ENCODE peak calls at places on chromosome 21, in six cellular contexts. G is neuronal stem cell, F is mesenchymal stem cell, Y is H9, V is H1, D is trophoblast cell. B is an unnamed sample.

GRCh38 chr21:24290151-24290833 is 1317.0 kb downstream of the MRPL39 start:
- DNase-seq in G (no peak), F (no peak), Y (no peak), V (no peak), D (no peak), B (no peak)

GRCh38 chr21:42733037-42733632 is 79.7 kb downstream of the PDE9A start:
- DNase-seq in G (no peak), F (no peak), Y (no peak), V (no peak), D (no peak), B (no peak)

GRCh38 chr21:46203203-46203600 is 18.9 kb upstream of the SPATC1L start:
- DNase-seq in G (no peak), F (no peak), Y (no peak), V (no peak), D (no peak), B (no peak)

GRCh38 chr21:45867041-45867630 is 114.4 kb upstream of the COL6A1 start:
- DNase-seq in G (no peak), F (no peak), Y (no peak), V (no peak), D (no peak), B (no peak)

GRCh38 chr21:32371913-32372314 is 20.9 kb downstream of the URB1 start:
- DNase-seq in G (no peak), F (peak), Y (no peak), V (no peak), D (peak), B (peak)

GRCh38 chr21:15496896-15497295 is 232.9 kb upstream of the USP25 start:
- DNase-seq in G (no peak), F (no peak), Y (no peak), V (no peak), D (no peak), B (no peak)

GRCh38 chr21:36193200-36193599 is 36.6 kb downstream of the DOP1B start:
- DNase-seq in G (no peak), F (no peak), Y (no peak), V (no peak), D (peak), B (peak)

GRCh38 chr21:35206141-35207125 is 157.3 kb upstream of the RUNX1 start:
- DNase-seq in G (no peak), F (no peak), Y (peak), V (no peak), D (peak), B (peak)

DNA sequence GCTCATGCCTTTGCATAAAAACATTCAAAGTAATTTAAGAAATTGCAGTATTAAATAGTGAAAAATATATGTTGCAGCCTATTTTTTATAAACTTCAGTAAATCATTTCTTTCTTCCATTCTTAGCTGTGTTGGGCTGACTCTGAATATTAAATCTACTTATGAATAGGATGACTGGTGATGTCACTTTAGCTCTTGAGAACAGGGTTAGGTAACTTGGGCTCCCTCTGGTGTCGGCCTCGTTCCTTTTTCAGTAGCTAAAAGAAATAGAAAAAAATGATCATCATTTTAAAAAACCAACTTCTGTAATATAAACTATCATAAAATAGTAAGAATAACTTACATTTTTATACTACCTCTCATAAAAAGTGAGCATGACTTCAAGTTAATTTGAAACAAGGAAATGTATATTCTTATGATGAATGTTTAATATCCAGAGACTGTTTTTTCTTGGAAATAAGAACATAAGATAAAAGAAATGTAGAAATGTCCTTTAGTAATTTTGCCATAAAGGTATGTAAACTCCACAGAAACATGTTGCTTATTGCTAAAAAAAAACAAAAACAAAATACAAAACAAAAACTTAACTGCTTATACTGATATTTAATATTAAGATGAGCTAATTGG is 26.8 kb upstream of the NCAM2 start:
- DNase-seq in G (peak), F (peak), Y (peak), V (no peak), D (peak), B (peak)
- H4K91ac ChIP-seq in G (no peak), F (no peak), Y (no peak), V (no peak), D (no peak), B (no peak)

GRCh38 chr21:29264721-29265120 is 34.0 kb upstream of the BACH1 start:
- DNase-seq in G (no peak), F (peak), Y (no peak), V (no peak), D (no peak), B (peak)
- H4K91ac ChIP-seq in G (no peak), F (no peak), Y (no peak), V (no peak), D (no peak), B (no peak)

GRCh38 chr21:44428281-44428942 is 26.9 kb upstream of the LRRC3 start:
- DNase-seq in G (no peak), F (peak), Y (peak), V (peak), D (peak), B (no peak)

GRCh38 chr21:44425895-44426662 is 29.2 kb upstream of the LRRC3 start:
- DNase-seq in G (no peak), F (no peak), Y (peak), V (no peak), D (no peak), B (no peak)

GRCh38 chr21:44426663-44427191 is 28.6 kb upstream of the LRRC3 start:
- DNase-seq in G (no peak), F (no peak), Y (peak), V (no peak), D (no peak), B (no peak)

GRCh38 chr21:44425307-44425894 is 29.9 kb upstream of the LRRC3 start:
- DNase-seq in G (no peak), F (no peak), Y (peak), V (no peak), D (peak), B (no peak)

DNA sequence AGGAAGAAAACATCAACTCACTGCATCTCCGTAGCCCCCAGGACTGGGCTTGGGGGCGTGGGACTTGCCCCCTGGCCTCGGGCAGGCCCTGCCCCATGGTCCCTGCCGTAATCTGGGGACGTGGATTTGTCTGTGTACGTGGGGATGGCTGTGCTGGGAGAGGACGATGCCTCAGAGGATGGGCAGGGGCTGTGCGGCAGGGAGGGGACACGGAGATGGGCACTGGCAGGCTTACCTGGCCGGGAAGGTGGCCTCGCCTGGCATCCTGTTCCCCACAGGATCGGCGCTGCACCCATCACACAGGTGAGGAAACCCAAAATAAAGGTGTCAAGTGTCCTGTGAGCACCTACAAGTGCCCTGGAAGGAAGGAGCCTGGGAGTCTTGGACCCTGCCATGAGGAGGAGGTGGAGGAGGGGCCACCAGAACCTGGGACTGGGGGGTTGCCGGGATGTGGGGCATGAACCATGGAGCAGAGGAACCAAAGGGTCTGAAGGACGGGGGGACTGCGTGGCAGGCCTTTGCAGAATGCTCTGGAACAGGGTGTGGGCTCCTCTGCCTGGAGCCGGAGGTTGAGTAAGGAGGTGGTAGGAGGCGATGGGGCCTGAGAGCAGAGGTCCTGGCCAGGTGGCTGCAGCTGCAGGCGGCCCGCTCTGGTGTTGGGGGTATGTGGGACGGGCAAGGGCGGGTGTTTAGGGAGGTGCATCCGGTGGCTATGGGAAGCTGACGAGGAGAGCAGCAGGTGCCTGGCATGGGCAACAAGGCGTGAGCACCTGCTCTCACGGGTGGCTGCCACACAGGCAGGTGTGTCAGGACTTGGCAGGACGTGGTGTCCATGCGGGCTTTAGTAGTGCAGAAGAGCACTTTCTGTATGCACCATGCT is 27.8 kb upstream of the LRRC3 start:
- DNase-seq in G (no peak), F (no peak), Y (peak), V (no peak), D (no peak), B (no peak)
- H4K91ac ChIP-seq in G (no peak), F (no peak), Y (no peak), V (no peak), D (no peak), B (no peak)

GRCh38 chr21:26188422-26188821 is 17.9 kb upstream of the APP start:
- DNase-seq in G (no peak), F (no peak), Y (no peak), V (no peak), D (no peak), B (no peak)
- H4K91ac ChIP-seq in G (no peak), F (no peak), Y (no peak), V (no peak), D (no peak), B (no peak)

GRCh38 chr21:18249542-18250152 is 5.0 kb downstream of the CHODL start:
- DNase-seq in G (no peak), F (peak), Y (no peak), V (no peak), D (no peak), B (no peak)

GRCh38 chr21:18245493-18245967 is 897 bp downstream of the CHODL start:
- DNase-seq in G (peak), F (peak), Y (no peak), V (peak), D (no peak), B (no peak)

GRCh38 chr21:18248171-18248570 is 3.5 kb downstream of the CHODL start:
- DNase-seq in G (no peak), F (no peak), Y (no peak), V (no peak), D (no peak), B (no peak)

GRCh38 chr21:18244721-18245486 is at the start of gene CHODL:
- DNase-seq in G (peak), F (peak), Y (peak), V (peak), D (no peak), B (no peak)
- H4K91ac ChIP-seq in G (peak), F (peak), Y (no peak), V (no peak), D (no peak), B (no peak)

GRCh38 chr21:38341546-38342012 is 84.8 kb downstream of the KCNJ15 start:
- DNase-seq in G (no peak), F (no peak), Y (no peak), V (no peak), D (no peak), B (no peak)
- H4K91ac ChIP-seq in G (no peak), F (no peak), Y (no peak), V (no peak), D (no peak), B (no peak)

GRCh38 chr21:44477131-44477530 is 21.8 kb downstream of the LRRC3 start:
- DNase-seq in G (no peak), F (no peak), Y (no peak), V (no peak), D (no peak), B (no peak)

GRCh38 chr21:44475266-44475665 is 20.0 kb downstream of the LRRC3 start:
- DNase-seq in G (no peak), F (no peak), Y (no peak), V (no peak), D (no peak), B (no peak)

GRCh38 chr21:44478801-44479167 is 23.5 kb downstream of the LRRC3 start:
- DNase-seq in G (no peak), F (no peak), Y (no peak), V (no peak), D (no peak), B (no peak)

GRCh38 chr21:44478124-44478800 is 23.0 kb downstream of the LRRC3 start:
- DNase-seq in G (no peak), F (no peak), Y (no peak), V (no peak), D (no peak), B (no peak)

DNA sequence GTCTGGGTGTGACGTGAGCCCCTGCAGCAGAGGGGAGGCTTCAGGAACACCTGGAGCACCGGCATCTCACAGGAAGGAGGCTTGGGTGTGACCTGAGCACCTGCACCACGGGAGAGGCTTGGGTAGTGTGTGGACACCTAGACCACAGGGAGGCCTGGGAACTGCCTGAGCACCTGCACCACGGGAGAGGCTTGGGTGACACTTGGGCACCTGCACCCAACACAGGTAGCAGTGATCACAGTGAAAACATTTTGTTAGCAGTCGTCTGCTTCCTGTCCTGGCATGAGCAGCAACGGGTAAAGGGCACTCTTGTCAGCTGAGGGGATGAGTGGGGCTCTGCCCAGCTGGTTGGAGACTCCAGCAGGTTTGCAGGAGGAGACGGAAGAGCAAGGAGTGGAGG is 22.4 kb downstream of the LRRC3 start:
- DNase-seq in G (no peak), F (no peak), Y (no peak), V (no peak), D (no peak), B (no peak)
- H4K91ac ChIP-seq in G (no peak), F (no peak), Y (no peak), V (no peak), D (no peak), B (no peak)

DNA sequence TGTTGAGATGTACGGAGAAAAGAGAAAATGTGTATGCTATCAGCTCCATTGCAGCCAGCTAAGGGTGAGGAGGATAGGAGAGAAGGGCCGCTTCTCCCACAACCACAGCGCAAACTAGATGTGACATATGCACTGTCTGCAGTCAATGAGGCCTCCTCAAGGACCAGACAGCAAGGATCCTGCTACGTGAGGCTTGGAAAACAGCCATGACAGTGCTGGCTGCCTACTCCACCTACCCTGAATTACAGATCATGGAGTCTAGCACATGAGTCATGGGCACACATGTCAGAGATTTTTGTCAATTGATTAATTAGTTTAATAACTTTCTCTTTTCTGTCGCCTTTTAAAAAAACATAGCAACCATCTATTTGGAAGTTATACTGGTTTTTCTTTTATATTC is 3.3 kb downstream of the VPS26C start:
- DNase-seq in G (no peak), F (peak), Y (no peak), V (peak), D (no peak), B (peak)
- H4K91ac ChIP-seq in G (no peak), F (no peak), Y (no peak), V (no peak), D (no peak), B (no peak)